ENCODE peak calls at places on chromosomes 6 and 20, in four cellular contexts. L, K, S and N are unnamed samples.

GRCh38 chr6:83867527-83868161 is 8.2 kb downstream of the CYB5R4 start:
- DNase-seq in S (no peak), L (no peak), K (no peak), N (no peak)

GRCh38 chr20:443223-443793 is 19.0 kb downstream of the TBC1D20 start:
- DNase-seq in K (no peak), S (no peak), L (no peak), N (no peak)

GRCh38 chr6:156866181-156866862 is 89.1 kb downstream of the ARID1B start:
- DNase-seq in K (no peak), L (no peak), S (no peak), N (no peak)

GRCh38 chr6:5422321-5422915 is 161.1 kb downstream of the FARS2 start:
- DNase-seq in S (no peak), K (no peak), L (no peak), N (no peak)

GRCh38 chr6:158910484-158911075 is 89.4 kb downstream of the RSPH3 start:
- DNase-seq in L (no peak), S (peak), K (no peak), N (no peak)

GRCh38 chr6:117711369-117711768 is 36.1 kb downstream of the NUS1 start:
- DNase-seq in S (no peak), K (no peak), L (no peak), N (no peak)

GRCh38 chr6:75546401-75546800 is 52.8 kb upstream of the FILIP1 start:
- DNase-seq in L (no peak), K (no peak), S (no peak), N (no peak)

GRCh38 chr20:44247676-44248419 is 740 bp downstream of the GDAP1L1 start:
- DNase-seq in L (peak), S (no peak), K (no peak), N (no peak)

GRCh38 chr20:14193443-14193842 is 144.0 kb downstream of the FLRT3 start:
- DNase-seq in S (no peak), K (no peak), L (no peak), N (no peak)

GRCh38 chr6:22008248-22008836 is 288.5 kb downstream of the PRL start:
- DNase-seq in K (no peak), L (no peak), S (no peak), N (no peak)

GRCh38 chr20:54017846-54018245 is 52.5 kb downstream of the BCAS1 start:
- DNase-seq in K (peak), S (no peak), L (no peak), N (no peak)

GRCh38 chr6:47413752-47414516 is 63.7 kb upstream of the CD2AP start:
- DNase-seq in S (no peak), K (peak), L (peak), N (peak)

GRCh38 chr20:36036688-36037087 is 68.3 kb downstream of the CNBD2 start:
- DNase-seq in L (no peak), K (no peak), S (no peak), N (no peak)